ENCODE peak calls at places on chromosomes 11 and 22, in nine cellular contexts. V is T follicular helper cell; A is RPMI8226; O is KBM-7; L is esophagus squamous epithelium; E is CD8-positive, alpha-beta T cell; M is stomach; D is pons; N is head of caudate nucleus. T is an unnamed sample.

GRCh38 chr11:120442031-120442430 is 69.5 kb upstream of the GRIK4 start:
- DNase-seq in V (no peak), L (no peak), D (no peak), E (no peak), O (no peak), M (no peak), A (no peak), N (no peak), T (no peak)

GRCh38 chr22:24329453-24329852 is 58.8 kb downstream of the SPECC1L start:
- DNase-seq in A (no peak), L (no peak), O (peak), M (no peak), E (no peak), D (no peak), V (no peak), N (no peak), T (no peak)

GRCh38 chr22:31055322-31056159 is 25.6 kb upstream of the SMTN start:
- DNase-seq in D (peak), V (no peak), O (no peak), A (no peak), L (no peak), N (peak), E (no peak), M (peak), T (no peak)

GRCh38 chr11:67372993-67373915 is at the start of gene CLCF1:
- DNase-seq in V (peak), A (peak), O (peak), E (peak), N (no peak), L (no peak), M (peak), D (no peak), T (peak)

GRCh38 chr11:134140961-134141490 is 72.2 kb downstream of the JAM3 start:
- DNase-seq in M (no peak), L (no peak), V (no peak), D (no peak), N (no peak), A (no peak), O (no peak), E (no peak), T (no peak)

GRCh38 chr22:28742562-28742962 is 723 bp downstream of the HSCB start:
- DNase-seq in E (no peak), N (peak), A (no peak), M (no peak), L (no peak), V (no peak), O (no peak), D (no peak), T (no peak)

GRCh38 chr11:128802358-128802981 is 64.6 kb downstream of the KCNJ1 start:
- DNase-seq in D (peak), V (no peak), O (no peak), E (no peak), M (peak), N (no peak), A (no peak), L (no peak), T (no peak)

GRCh38 chr11:1162498-1163311 is 5.0 kb downstream of the MUC5AC start:
- DNase-seq in A (no peak), D (no peak), L (no peak), O (no peak), M (peak), V (no peak), E (no peak), N (no peak), T (no peak)

GRCh38 chr11:115132829-115133228 is 371.4 kb downstream of the CADM1 start:
- DNase-seq in E (no peak), V (no peak), N (no peak), M (no peak), D (no peak), L (no peak), O (no peak), A (peak), T (no peak)

GRCh38 chr11:24760681-24761080 is 263.8 kb downstream of the LUZP2 start:
- DNase-seq in L (no peak), A (no peak), M (no peak), E (no peak), V (no peak), D (no peak), O (peak), N (no peak), T (no peak)

GRCh38 chr11:125479113-125479512 is 17.0 kb downstream of the FEZ1 start:
- DNase-seq in M (no peak), N (no peak), V (no peak), A (no peak), O (no peak), L (no peak), D (no peak), E (no peak), T (no peak)

T was measured in GDM1.